ENCODE peak calls at places on chromosome 2, in nine cellular contexts. G, K, P, Q, E, C, U, S and N are unnamed samples.

GRCh38 chr2:3587021-3587420 is 7.9 kb upstream of the COLEC11 start:
- DNase-seq in G (no peak), K (no peak), P (no peak), Q (no peak), E (no peak), C (no peak), U (no peak), S (no peak), N (no peak)

GRCh38 chr2:203900298-203900697 is 32.7 kb downstream of the CTLA4 start:
- DNase-seq in G (no peak), K (no peak), P (no peak), Q (no peak), E (no peak), C (no peak), U (no peak), S (no peak), N (no peak)

GRCh38 chr2:41735446-41735845 is 312.4 kb upstream of the PKDCC start:
- DNase-seq in G (no peak), K (no peak), P (no peak), Q (no peak), E (no peak), C (no peak), U (no peak), S (peak), N (no peak)

GRCh38 chr2:199383006-199383405 is 74.7 kb downstream of the SATB2 start:
- DNase-seq in G (no peak), K (no peak), P (no peak), Q (no peak), E (no peak), C (no peak), U (no peak), S (no peak), N (no peak)

GRCh38 chr2:174444761-174445160 is 42.1 kb downstream of the GPR155 start:
- DNase-seq in G (no peak), K (no peak), P (no peak), Q (no peak), E (no peak), C (no peak), U (no peak), S (no peak), N (no peak)

GRCh38 chr2:36376992-36377738 is 21.6 kb downstream of the CRIM1 start:
- DNase-seq in G (peak), K (no peak), P (peak), Q (no peak), E (peak), C (no peak), U (no peak), S (no peak), N (no peak)

GRCh38 chr2:128219891-128220290 is 98.8 kb downstream of the HS6ST1 start:
- DNase-seq in G (no peak), K (no peak), P (no peak), Q (no peak), E (no peak), C (no peak), U (no peak), S (no peak), N (no peak)

GRCh38 chr2:42385225-42385624 is 24.2 kb upstream of the COX7A2L start:
- DNase-seq in G (no peak), K (no peak), P (no peak), Q (peak), E (peak), C (peak), U (no peak), S (no peak), N (no peak)

GRCh38 chr2:226716126-226716525 is 83.5 kb downstream of the IRS1 start:
- DNase-seq in G (no peak), K (no peak), P (no peak), Q (no peak), E (no peak), C (no peak), U (no peak), S (no peak), N (no peak)